ENCODE peak calls at places on chromosomes 3 and 15, in five cellular contexts. L is upper lobe of left lung, Z is Right ventricle myocardium inferior, B is T-cell, F is K562. X is an unnamed sample.

GRCh38 chr3:52082951-52083350 is 26.6 kb upstream of the DUSP7 start:
- ATAC-seq in L (no peak), Z (no peak), B (no peak), F (no peak), X (no peak)

GRCh38 chr3:149314807-149315578 is 18.4 kb downstream of the TM4SF18 start:
- ATAC-seq in L (no peak), Z (peak; percentile 46), B (no peak), F (no peak), X (no peak)

GRCh38 chr3:141076821-141077571 is 25.8 kb downstream of the SPSB4 start:
- ATAC-seq in L (no peak), Z (peak; percentile 58), B (peak; percentile 80), F (no peak), X (peak; percentile 56)

GRCh38 chr3:106209482-106209881 is 340.7 kb upstream of the CBLB start:
- ATAC-seq in L (no peak), Z (no peak), B (no peak), F (no peak), X (no peak)

GRCh38 chr15:85792872-85793621 is 1.7 kb downstream of the KLHL25 start:
- ATAC-seq in L (no peak), Z (no peak), B (no peak), F (no peak), X (no peak)

GRCh38 chr3:49456417-49456816 is 13.7 kb upstream of the DAG1 start:
- ATAC-seq in L (no peak), Z (no peak), B (no peak), F (no peak), X (no peak)

GRCh38 chr15:51076142-51076897 is 18.4 kb downstream of the TNFAIP8L3 start:
- ATAC-seq in L (no peak), Z (no peak), B (peak; percentile 42), F (no peak), X (no peak)

GRCh38 chr3:133799794-133800585 is 5.6 kb upstream of the SRPRB start:
- ATAC-seq in L (peak; percentile 63), Z (peak; percentile 52), B (no peak), F (peak; percentile 37), X (peak; percentile 53)

GRCh38 chr3:26484140-26484539 is 138.4 kb upstream of the LRRC3B start:
- ATAC-seq in L (no peak), Z (no peak), B (no peak), F (no peak), X (no peak)

GRCh38 chr3:129345971-129346370 is 67.3 kb downstream of the HMCES start:
- ATAC-seq in L (no peak), Z (no peak), B (no peak), F (no peak), X (no peak)

GRCh38 chr3:8638994-8639393 is 5.6 kb downstream of the SSUH2 start:
- ATAC-seq in L (no peak), Z (no peak), B (no peak), F (no peak), X (peak; percentile 56)

GRCh38 chr3:136819784-136820640 is 1.1 kb downstream of the SLC35G2 start:
- ATAC-seq in L (peak; percentile 75), Z (peak; percentile 73), B (peak; percentile 71), F (peak; percentile 17), X (peak; percentile 42)

GRCh38 chr15:90988249-90988648 is 6.1 kb downstream of the PRC1 start:
- ATAC-seq in L (no peak), Z (no peak), B (no peak), F (peak; percentile 55), X (no peak)